ENCODE peak calls at places on chromosomes 2 and 18, in nine cellular contexts. S is kidney glomerular epithelial cell; P is transverse colon; I is effector memory CD4-positive, alpha-beta T cell; V is stimulated activated naive CD4-positive, alpha-beta T cell; A is activated naive CD8-positive, alpha-beta T cell treated with anti-CD3 and anti-CD28 coated beads for 36 hours; K is left ventricle myocardium inferior; W is fibroblast of gingiva; N is left cardiac atrium. Y is an unnamed sample.

GRCh38 chr2:102520009-102520408 is 47.0 kb downstream of the SLC9A4 start:
- DNase-seq in S (no peak), P (peak; percentile 25), I (no peak), V (no peak), A (peak; percentile 16), K (no peak), W (peak; percentile 17), N (no peak), Y (no peak)

GRCh38 chr2:187917535-187917934 is 363.3 kb upstream of the TFPI start:
- DNase-seq in S (peak; percentile 24), P (no peak), I (no peak), V (no peak), A (no peak), K (no peak), W (no peak), N (no peak), Y (no peak)

GRCh38 chr18:3615374-3615773 is 165.4 kb downstream of the TGIF1 start:
- DNase-seq in S (no peak), P (no peak), I (no peak), V (no peak), A (no peak), K (no peak), W (no peak), N (no peak), Y (no peak)

GRCh38 chr2:149661844-149662243 is 74.3 kb upstream of the MMADHC start:
- DNase-seq in S (peak; percentile 73), P (peak; percentile 25), I (no peak), V (no peak), A (no peak), K (no peak), W (peak; percentile 44), N (peak; percentile 20), Y (no peak)

GRCh38 chr2:191189112-191189635 is 38.4 kb upstream of the STAT4 start:
- DNase-seq in S (no peak), P (no peak), I (no peak), V (no peak), A (no peak), K (no peak), W (no peak), N (no peak), Y (no peak)

GRCh38 chr2:18149660-18150246 is 271.3 kb downstream of the KCNS3 start:
- DNase-seq in S (peak; percentile 43), P (no peak), I (no peak), V (no peak), A (no peak), K (no peak), W (peak; percentile 45), N (no peak), Y (no peak)

GRCh38 chr2:27494944-27495554 is at the start of gene FNDC4:
- DNase-seq in S (no peak), P (peak; percentile 15), I (no peak), V (peak; percentile 37), A (peak; percentile 34), K (peak; percentile 31), W (peak; percentile 8), N (peak; percentile 54), Y (peak; percentile 72)

GRCh38 chr2:99940963-99941362 is 201.4 kb downstream of the AFF3 start:
- DNase-seq in S (peak; percentile 48), P (no peak), I (no peak), V (no peak), A (no peak), K (no peak), W (no peak), N (no peak), Y (no peak)

GRCh38 chr2:190528521-190529001 is 6.0 kb downstream of the NEMP2 start:
- DNase-seq in S (no peak), P (no peak), I (no peak), V (no peak), A (no peak), K (no peak), W (peak; percentile 88), N (no peak), Y (no peak)

Y was measured in right cardiac atrium.